ENCODE peak calls at places on chromosomes 7 and 10, in eight cellular contexts. Q, Z, A, X, E, Y, D and M are unnamed samples. For H3K4me1, the result is how much of the 10 kb centered on the place peaks cover.

GRCh38 chr7:2757361-2757903 is 69.4 kb downstream of the AMZ1 start:
- DNase-seq in X (peak), A (no peak), Q (no peak), Y (peak), D (peak), Z (peak), E (no peak), M (no peak)

GRCh38 chr7:34061175-34061574 is 155.8 kb downstream of the BMPER start:
- DNase-seq in Y (no peak), X (no peak), D (no peak), Z (no peak), Q (no peak), A (no peak), E (no peak), M (no peak)

GRCh38 chr10:126336786-126337185 is 51.5 kb downstream of the ADAM12 start:
- DNase-seq in D (no peak), Q (no peak), X (no peak), Z (no peak), E (no peak), A (no peak), Y (no peak), M (no peak)

GRCh38 chr10:70296406-70296899 is 12.6 kb upstream of the NPFFR1 start:
- DNase-seq in Z (peak), A (peak), Y (peak), E (peak), D (peak), X (peak), Q (peak), M (peak)

GRCh38 chr10:101749033-101749432 is 26.9 kb downstream of the FGF8 start:
- DNase-seq in Y (no peak), Z (no peak), A (no peak), X (no peak), D (no peak), E (no peak), Q (no peak), M (no peak)

GRCh38 chr10:52652431-52653220 is 120.0 kb downstream of the MBL2 start:
- DNase-seq in Z (no peak), Y (no peak), A (no peak), D (no peak), X (no peak), Q (no peak), E (no peak), M (no peak)

GRCh38 chr7:70706204-70706603 is 425.7 kb upstream of the GALNT17 start:
- DNase-seq in Y (no peak), Z (no peak), D (no peak), E (no peak), Q (no peak), X (no peak), A (no peak), M (no peak)

GRCh38 chr10:97385565-97385964 is 15.6 kb downstream of the RRP12 start:
- DNase-seq in Z (no peak), E (no peak), X (no peak), Y (no peak), D (no peak), A (no peak), Q (no peak), M (no peak)

GRCh38 chr7:5470721-5471311 is 47.2 kb upstream of the TNRC18 start:
- DNase-seq in E (no peak), A (no peak), Z (no peak), X (no peak), D (no peak), Q (peak), Y (peak), M (no peak)

GRCh38 chr10:104259999-104260774 is 5.5 kb downstream of the GSTO1 start:
- DNase-seq in D (no peak), A (no peak), Y (no peak), E (no peak), Z (no peak), Q (no peak), X (peak), M (no peak)

GRCh38 chr7:102836206-102836938 is 76.4 kb upstream of the LRRC17 start:
- DNase-seq in A (no peak), Z (no peak), Y (no peak), Q (no peak), D (peak), E (no peak), X (peak), M (no peak)

GRCh38 chr10:77836299-77836820 is 90.2 kb downstream of the DLG5 start:
- DNase-seq in X (no peak), E (no peak), Y (peak), D (peak), Z (no peak), A (peak), Q (no peak), M (peak)

GRCh38 chr10:58666024-58666423 is 153.4 kb downstream of the BICC1 start:
- DNase-seq in E (no peak), Z (no peak), A (no peak), D (no peak), Q (no peak), Y (peak), X (peak), M (no peak)

GRCh38 chr10:32413513-32413912 is 32.4 kb upstream of the CCDC7 start:
- DNase-seq in E (peak), Y (peak), Q (no peak), A (no peak), D (peak), X (peak), Z (no peak), M (no peak)

GRCh38 chr7:134999136-134999535 is 12.8 kb downstream of the AGBL3 start:
- DNase-seq in Y (no peak), X (no peak), E (no peak), Z (no peak), A (no peak), Q (no peak), D (no peak), M (no peak)

GRCh38 chr7:20831451-20831850 is 44.8 kb upstream of the SP8 start:
- DNase-seq in A (no peak), Y (no peak), X (no peak), Z (no peak), Q (no peak), E (no peak), D (no peak), M (no peak)

GRCh38 chr10:22651276-22651980 is 63.0 kb downstream of the PIP4K2A start:
- DNase-seq in Q (no peak), A (peak), Z (no peak), X (no peak), E (no peak), D (no peak), Y (peak), M (no peak)

GRCh38 chr7:140656548-140657515 is 15.9 kb upstream of the ADCK2 start:
- DNase-seq in E (no peak), X (peak), A (peak), Y (peak), Q (no peak), Z (peak), D (peak), M (no peak)

GRCh38 chr10:98492763-98493162 is 46.0 kb upstream of the HPS1 start:
- DNase-seq in X (no peak), Q (no peak), Z (no peak), Y (no peak), D (no peak), E (no peak), A (no peak), M (no peak)

GRCh38 chr10:19054289-19054688 is 5.7 kb downstream of the MALRD1 start:
- DNase-seq in Y (no peak), Z (no peak), X (no peak), A (no peak), Q (no peak), D (no peak), E (no peak), M (no peak)

GRCh38 chr10:103154464-103155299 is 38.4 kb downstream of the NT5C2 start:
- DNase-seq in Z (no peak), E (no peak), Y (no peak), A (no peak), D (no peak), Q (no peak), X (no peak), M (no peak)

GRCh38 chr7:158917818-158918217 is 61.5 kb downstream of the DYNC2I1 start:
- DNase-seq in D (no peak), E (no peak), X (no peak), Q (no peak), A (no peak), Y (no peak), Z (no peak), M (no peak)

GRCh38 chr7:63899691-63900393 is 98.8 kb upstream of the ZNF722 start:
- DNase-seq in X (no peak), E (no peak), D (no peak), Y (peak), A (peak), Q (peak), Z (no peak), M (no peak)

GRCh38 chr7:106045592-106045991 is 66.5 kb downstream of the SYPL1 start:
- DNase-seq in D (no peak), A (no peak), Q (no peak), Y (no peak), Z (no peak), E (no peak), X (no peak), M (no peak)

GRCh38 chr10:34403512-34403911 is 411.6 kb downstream of the PARD3 start:
- DNase-seq in Q (no peak), D (no peak), A (no peak), E (no peak), Y (no peak), X (no peak), Z (no peak), M (no peak)

GRCh38 chr7:138669364-138669763 is 31.8 kb downstream of the SVOPL start:
- DNase-seq in X (no peak), Z (no peak), A (no peak), Y (no peak), E (no peak), D (no peak), Q (no peak), M (no peak)

GRCh38 chr10:22258471-22258870 is 40.7 kb upstream of the EBLN1 start:
- DNase-seq in A (no peak), E (no peak), Q (no peak), D (no peak), Y (no peak), X (no peak), Z (no peak), M (no peak)

GRCh38 chr10:66671562-66671961 is 254.3 kb upstream of the LRRTM3 start:
- DNase-seq in E (no peak), D (no peak), Z (no peak), Q (no peak), X (no peak), A (no peak), Y (no peak), M (no peak)

GRCh38 chr7:130144632-130145171 is 60.5 kb downstream of the TMEM209 start:
- DNase-seq in A (no peak), E (no peak), X (no peak), Q (no peak), Z (no peak), Y (no peak), D (peak), M (no peak)

GRCh38 chr7:123615344-123615743 is 13.7 kb downstream of the ASB15 start:
- DNase-seq in D (no peak), A (no peak), E (no peak), Y (no peak), X (peak), Z (no peak), Q (no peak), M (no peak)

GRCh38 chr10:70906953-70907618 is 18.7 kb upstream of the PCBD1 start:
- DNase-seq in Y (no peak), A (no peak), Z (no peak), Q (no peak), X (no peak), E (peak), D (no peak), M (no peak)

GRCh38 chr10:6916601-6917000 is 336.5 kb upstream of the PRKCQ start:
- DNase-seq in A (peak), D (no peak), Y (no peak), Q (no peak), X (no peak), Z (no peak), E (no peak), M (no peak)

GRCh38 chr7:98119257-98119918 is 12.7 kb downstream of the LMTK2 start:
- DNase-seq in Y (peak), E (no peak), X (peak), Z (no peak), D (peak), A (no peak), Q (no peak), M (no peak)

GRCh38 chr7:4549681-4550080 is 132.4 kb upstream of the FOXK1 start:
- DNase-seq in Y (peak), E (no peak), A (no peak), D (no peak), Q (no peak), X (no peak), Z (no peak), M (peak)

GRCh38 chr7:157538321-157538720 is 201.5 kb downstream of the DNAJB6 start:
- DNase-seq in D (no peak), A (no peak), E (no peak), X (no peak), Q (no peak), Y (no peak), Z (no peak), M (no peak)

GRCh38 chr10:46020871-46021553 is 9.4 kb downstream of the NCOA4 start:
- DNase-seq in X (no peak), Z (no peak), D (no peak), Y (no peak), E (no peak), Q (no peak), A (no peak), M (no peak)

GRCh38 chr10:35614312-35614711 is 9.2 kb downstream of the GJD4 start:
- DNase-seq in Q (no peak), D (no peak), E (no peak), Z (no peak), A (no peak), Y (no peak), X (no peak), M (no peak)

GRCh38 chr7:47526466-47526865 is 55.4 kb downstream of the TNS3 start:
- DNase-seq in D (no peak), Y (no peak), A (no peak), Q (no peak), X (no peak), E (no peak), Z (no peak), M (no peak)

GRCh38 chr7:47525066-47525623 is 56.8 kb downstream of the TNS3 start:
- DNase-seq in Y (no peak), D (no peak), Q (no peak), A (no peak), E (peak), Z (no peak), X (no peak), M (no peak)

GRCh38 chr7:47529405-47529804 is 52.5 kb downstream of the TNS3 start:
- DNase-seq in A (no peak), D (no peak), Y (no peak), E (no peak), X (no peak), Z (no peak), Q (no peak), M (no peak)

GRCh38 chr7:47529826-47530555 is 51.9 kb downstream of the TNS3 start:
- DNase-seq in Y (no peak), X (no peak), E (no peak), Q (no peak), D (no peak), Z (no peak), A (no peak), M (no peak)

GRCh38 chr7:47528471-47528870 is 53.4 kb downstream of the TNS3 start:
- DNase-seq in X (no peak), A (no peak), D (no peak), Z (no peak), Y (no peak), E (no peak), Q (no peak), M (no peak)
- H3K4me3 ChIP-seq in X (no peak), A (no peak), D (no peak), Z (no peak), Y (no peak), E (no peak), Q (no peak), M (no peak)

DNA sequence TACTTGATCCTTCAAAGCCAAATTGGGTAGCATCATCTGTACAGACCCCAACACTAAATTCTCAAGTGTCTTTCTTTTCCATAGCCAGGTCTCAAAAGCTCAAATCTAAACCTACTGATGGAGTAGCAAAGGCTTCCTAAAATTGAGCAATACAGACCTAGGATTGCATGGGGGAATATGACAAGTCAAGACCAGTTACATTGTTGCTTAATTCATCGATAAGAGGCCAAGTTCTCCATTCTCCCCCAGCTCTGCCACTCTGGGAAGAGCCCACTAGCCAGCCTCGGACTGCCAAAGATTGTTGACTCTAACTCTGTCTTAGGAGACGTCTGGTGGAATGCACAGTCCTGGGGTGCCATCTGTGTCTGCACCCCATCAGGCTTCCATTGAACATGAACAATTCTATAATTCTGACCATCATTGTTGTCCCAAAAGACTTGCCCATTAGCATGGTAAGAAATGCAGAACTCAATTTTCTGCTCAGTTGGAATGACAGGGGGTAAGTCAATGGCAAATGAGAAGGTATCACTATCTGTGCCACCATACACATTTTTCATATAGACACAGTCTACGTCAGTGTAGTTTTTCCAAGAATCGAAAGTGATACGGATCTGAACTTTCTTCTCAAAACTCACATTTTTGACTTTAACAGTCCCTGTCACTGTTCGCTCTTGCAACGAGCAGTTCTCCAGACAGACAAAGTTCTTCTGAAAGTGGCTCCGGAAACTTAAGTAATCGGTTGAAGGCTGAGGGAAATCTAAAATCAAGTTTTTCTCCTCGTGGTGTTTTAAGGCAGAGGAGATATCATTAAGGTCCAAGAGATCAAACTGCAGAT is 2.9 kb downstream of the PPP1R3C start:
- DNase-seq in D (no peak), X (no peak), Y (no peak), A (no peak), Q (no peak), E (no peak), Z (no peak), M (no peak)
- H3K4me1 ChIP-seq in D (under half), X (under half), Y (under half), A (under half), Q (under half), E (under half), Z (under half), M (under half)

GRCh38 chr7:7434379-7434778 is 101.3 kb downstream of the COL28A1 start:
- DNase-seq in Y (no peak), Q (no peak), Z (no peak), D (no peak), A (no peak), E (no peak), X (no peak), M (no peak)

GRCh38 chr7:7435978-7436377 is 99.7 kb downstream of the COL28A1 start:
- DNase-seq in A (no peak), X (no peak), E (no peak), Y (no peak), Q (no peak), Z (no peak), D (no peak), M (no peak)

GRCh38 chr7:7439564-7439963 is 96.1 kb downstream of the COL28A1 start:
- DNase-seq in Q (no peak), Y (no peak), X (no peak), D (no peak), E (no peak), A (no peak), Z (no peak), M (no peak)

GRCh38 chr7:7433736-7434260 is 101.9 kb downstream of the COL28A1 start:
- DNase-seq in Z (no peak), E (no peak), Q (no peak), X (no peak), D (no peak), Y (no peak), A (no peak), M (no peak)

GRCh38 chr7:7438851-7439250 is 96.8 kb downstream of the COL28A1 start:
- DNase-seq in Z (no peak), Y (no peak), A (no peak), X (peak), D (peak), Q (no peak), E (peak), M (no peak)
- H3K27ac ChIP-seq in Z (no peak), Y (no peak), A (no peak), X (no peak), D (peak), Q (no peak), E (peak), M (no peak)

GRCh38 chr10:80581469-80581835 is 43.8 kb downstream of the SH2D4B start:
- DNase-seq in X (no peak), Y (no peak), D (no peak), A (no peak), Z (no peak), E (no peak), Q (no peak), M (peak)

GRCh38 chr10:80579370-80579769 is 41.7 kb downstream of the SH2D4B start:
- DNase-seq in A (no peak), Y (no peak), X (no peak), Z (no peak), D (no peak), Q (no peak), E (no peak), M (no peak)

GRCh38 chr10:80582561-80582960 is 44.9 kb downstream of the SH2D4B start:
- DNase-seq in D (no peak), Z (no peak), A (no peak), Y (no peak), X (no peak), Q (no peak), E (no peak), M (peak)

GRCh38 chr10:80580811-80581468 is 43.2 kb downstream of the SH2D4B start:
- DNase-seq in D (no peak), Z (no peak), X (peak), E (no peak), A (no peak), Y (no peak), Q (no peak), M (no peak)

GRCh38 chr10:80579849-80580645 is 42.3 kb downstream of the SH2D4B start:
- DNase-seq in Q (no peak), X (no peak), D (no peak), A (no peak), Z (no peak), E (no peak), Y (no peak), M (peak)
- H3K4me3 ChIP-seq in Q (no peak), X (no peak), D (no peak), A (no peak), Z (no peak), E (no peak), Y (no peak), M (no peak)

GRCh38 chr10:110490640-110491039 is 7.1 kb upstream of the DUSP5 start:
- DNase-seq in A (no peak), Q (no peak), Z (no peak), X (no peak), D (no peak), Y (no peak), E (no peak), M (no peak)
- H3K4me1 ChIP-seq in A (under half), Q (under half), Z (under half), X (under half), D (under half), Y (under half), E (half or more), M (under half)

DNA sequence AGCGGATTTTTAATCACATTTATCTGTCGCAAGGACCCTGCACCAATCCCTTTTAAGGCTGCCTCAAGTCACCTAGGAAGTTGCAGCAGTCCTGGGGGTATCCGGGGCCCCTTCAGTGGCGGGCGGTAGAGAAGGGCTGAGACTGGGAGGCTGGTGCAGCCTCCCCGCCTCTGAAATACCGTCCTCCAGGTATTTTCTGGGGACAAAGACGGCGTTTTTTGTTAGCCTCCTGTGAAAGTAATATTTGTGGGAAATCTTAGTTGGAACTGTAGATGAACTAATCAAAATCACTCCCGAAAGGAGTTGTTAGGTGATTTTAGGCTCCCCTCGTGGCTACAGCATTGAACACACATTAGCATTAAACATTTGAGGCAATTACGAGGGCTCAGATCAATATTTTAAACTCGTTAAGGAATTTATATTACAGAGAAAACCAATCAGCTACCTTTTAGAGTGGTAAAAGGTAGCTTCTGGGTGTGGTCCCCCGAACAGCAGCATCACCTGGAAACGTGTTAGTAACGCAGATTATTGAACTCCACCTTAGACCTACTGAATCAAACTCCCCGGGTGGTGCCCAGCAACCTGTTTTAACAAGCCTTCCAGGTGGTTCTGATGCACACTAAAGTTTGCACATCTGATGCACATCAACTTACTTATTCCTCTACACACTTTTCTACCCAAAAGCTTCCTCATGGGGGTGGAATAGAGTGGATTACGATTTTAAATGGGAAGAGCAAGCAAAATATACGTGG is 548 bp upstream of the ANXA7 start:
- DNase-seq in Y (no peak), Z (no peak), Q (no peak), D (peak), X (peak), E (no peak), A (no peak), M (no peak)
- H3K27ac ChIP-seq in Y (peak), Z (peak), Q (peak), D (peak), X (peak), E (peak), A (peak), M (peak)